ENCODE peak calls at places on chromosome 15, in six cellular contexts. W, T, C, R, B and D are unnamed samples.

GRCh38 chr15:81054236-81054635 is 53.5 kb downstream of the TLNRD1 start:
- DNase-seq in C (peak), R (no peak), B (peak), W (no peak), T (no peak), D (no peak)

GRCh38 chr15:76976572-76977270 is 18.2 kb upstream of the PSTPIP1 start:
- DNase-seq in T (no peak), R (no peak), W (no peak), B (no peak), C (no peak), D (no peak)

GRCh38 chr15:39692464-39693327 is 89.9 kb downstream of the FSIP1 start:
- DNase-seq in W (no peak), T (no peak), R (no peak), C (peak), B (no peak), D (no peak)

GRCh38 chr15:57606816-57607215 is 15.1 kb downstream of the MYZAP start:
- DNase-seq in W (no peak), R (no peak), T (no peak), C (no peak), B (no peak), D (no peak)

GRCh38 chr15:78925956-78926743 is 18.7 kb downstream of the CTSH start:
- DNase-seq in R (no peak), T (no peak), B (no peak), C (no peak), W (no peak), D (no peak)

GRCh38 chr15:40449275-40449674 is 8.5 kb downstream of the BAHD1 start:
- DNase-seq in T (peak), C (peak), R (no peak), B (no peak), W (no peak), D (no peak)

GRCh38 chr15:99507732-99508571 is 57.8 kb upstream of the MEF2A start:
- DNase-seq in W (no peak), R (no peak), B (peak), T (no peak), C (peak), D (no peak)

GRCh38 chr15:56261854-56262509 is 18.3 kb upstream of the RFX7 start:
- DNase-seq in T (no peak), B (no peak), C (no peak), R (no peak), W (no peak), D (no peak)

GRCh38 chr15:51269496-51269895 is 68.9 kb downstream of the CYP19A1 start:
- DNase-seq in W (no peak), C (no peak), B (no peak), T (no peak), R (no peak), D (no peak)

GRCh38 chr15:85618956-85619491 is 175.7 kb downstream of the KLHL25 start:
- DNase-seq in R (no peak), B (peak), C (peak), W (peak), T (peak), D (no peak)

GRCh38 chr15:58398643-58399042 is 33.1 kb upstream of the LIPC start:
- DNase-seq in C (no peak), R (no peak), B (no peak), W (no peak), T (no peak), D (no peak)

GRCh38 chr15:47412802-47413201 is 304.5 kb upstream of the SEMA6D start:
- DNase-seq in T (no peak), W (no peak), R (no peak), C (no peak), B (no peak), D (no peak)

GRCh38 chr15:69410290-69410874 is 3.8 kb upstream of the KIF23 start:
- DNase-seq in R (no peak), T (peak), C (no peak), B (peak), W (no peak), D (no peak)

GRCh38 chr15:33200444-33200843 is 5.9 kb upstream of the FMN1 start:
- DNase-seq in T (no peak), C (no peak), R (no peak), B (no peak), W (no peak), D (no peak)

GRCh38 chr15:73305331-73306211 is 63.2 kb downstream of the HCN4 start:
- DNase-seq in R (no peak), T (peak), B (peak), C (peak), W (no peak), D (no peak)

GRCh38 chr15:64024172-64025050 is 21.9 kb downstream of the DAPK2 start:
- DNase-seq in R (no peak), W (no peak), B (no peak), T (no peak), C (no peak), D (no peak)

GRCh38 chr15:30992465-30992864 is 1.0 kb upstream of the MTMR10 start:
- DNase-seq in R (no peak), B (no peak), C (no peak), T (no peak), W (no peak), D (no peak)

GRCh38 chr15:70380484-70380883 is 282.8 kb upstream of the TLE3 start:
- DNase-seq in T (no peak), B (no peak), R (no peak), C (no peak), W (no peak), D (no peak)

GRCh38 chr15:77634266-77634962 is 1.7 kb upstream of the LINGO1 start:
- DNase-seq in W (peak), T (no peak), B (peak), R (peak), C (peak), D (peak)

GRCh38 chr15:68678746-68679145 is 100.0 kb downstream of the CORO2B start:
- DNase-seq in R (no peak), T (no peak), C (no peak), B (no peak), W (no peak), D (no peak)

GRCh38 chr15:91412529-91412928 is 312.5 kb downstream of the SV2B start:
- DNase-seq in C (peak), R (no peak), T (no peak), B (no peak), W (no peak), D (no peak)

GRCh38 chr15:38054488-38054887 is 120.0 kb downstream of the TMCO5A start:
- DNase-seq in W (no peak), C (peak), T (no peak), R (no peak), B (peak), D (no peak)

GRCh38 chr15:44023176-44023575 is 171.9 kb downstream of the FRMD5 start:
- DNase-seq in B (no peak), C (no peak), R (no peak), T (no peak), W (no peak), D (no peak)

GRCh38 chr15:55552926-55553325 is 35.2 kb downstream of the PYGO1 start:
- DNase-seq in C (peak), B (peak), W (no peak), R (no peak), T (no peak), D (no peak)

GRCh38 chr15:67091073-67091965 is 25.9 kb downstream of the SMAD3 start:
- DNase-seq in B (peak), R (no peak), C (peak), T (peak), W (peak), D (peak)

GRCh38 chr15:99614749-99615288 is 49.0 kb downstream of the MEF2A start:
- DNase-seq in C (peak), R (no peak), T (no peak), B (no peak), W (no peak), D (no peak)

GRCh38 chr15:92930776-92931175 is 30.7 kb downstream of the CHD2 start:
- DNase-seq in W (no peak), T (no peak), R (no peak), B (peak), C (peak), D (no peak)

GRCh38 chr15:40853241-40853890 is 9.5 kb downstream of the SPINT1 start:
- DNase-seq in R (no peak), C (no peak), T (no peak), B (no peak), W (no peak), D (no peak)

GRCh38 chr15:101499863-101500713 is 10.6 kb upstream of the PCSK6 start:
- DNase-seq in W (no peak), C (no peak), B (no peak), R (no peak), T (no peak), D (no peak)

GRCh38 chr15:66849393-66849745 is 147.3 kb downstream of the SMAD6 start:
- DNase-seq in B (no peak), C (no peak), W (no peak), T (no peak), R (no peak), D (no peak)

GRCh38 chr15:66692808-66693596 is 9.0 kb upstream of the SMAD6 start:
- DNase-seq in T (no peak), C (no peak), R (no peak), W (no peak), B (no peak), D (no peak)

GRCh38 chr15:98955980-98956723 is 51.4 kb downstream of the PGPEP1L start:
- DNase-seq in T (no peak), C (no peak), R (no peak), W (no peak), B (no peak), D (no peak)

GRCh38 chr15:81073796-81074195 is 60.3 kb upstream of the CFAP161 start:
- DNase-seq in B (peak), T (no peak), R (no peak), W (no peak), C (no peak), D (no peak)

GRCh38 chr15:74400915-74401757 is 32.6 kb downstream of the SEMA7A start:
- DNase-seq in C (no peak), B (peak), T (no peak), R (no peak), W (no peak), D (no peak)